ENCODE peak calls at places on chromosomes 2 and 18, in six cellular contexts. N is cardiac muscle cell, B is AG04449, W is HEK293T, Y is AG09309, I is lung microvascular endothelial cell. G is an unnamed sample.

GRCh38 chr2:121790276-121790956 is 35.0 kb downstream of the TSN start:
- DNase-seq in N (peak; percentile 86), B (peak; percentile 66), W (no peak), Y (peak; percentile 72), I (peak; percentile 47), G (no peak)

GRCh38 chr18:13369756-13370510 is 151.4 kb downstream of the LDLRAD4 start:
- DNase-seq in N (no peak), B (no peak), W (no peak), Y (no peak), I (peak; percentile 41), G (no peak)

GRCh38 chr2:30026091-30027055 is 105.0 kb upstream of the ALK start:
- DNase-seq in N (peak; percentile 40), B (peak; percentile 26), W (peak; percentile 76), Y (peak; percentile 8), I (peak; percentile 51), G (no peak)

GRCh38 chr2:3461781-3462492 is 57.4 kb downstream of the ADI1 start:
- DNase-seq in N (peak; percentile 77), B (no peak), W (peak; percentile 44), Y (peak; percentile 25), I (peak; percentile 76), G (peak; percentile 72)

GRCh38 chr18:58416704-58417683 is 211.9 kb downstream of the ALPK2 start:
- DNase-seq in N (peak; percentile 75), B (no peak), W (no peak), Y (no peak), I (peak; percentile 62), G (no peak)

GRCh38 chr2:199456383-199457146 is 1.2 kb downstream of the SATB2 start:
- DNase-seq in N (no peak), B (no peak), W (no peak), Y (no peak), I (no peak), G (no peak)

GRCh38 chr18:59395226-59396175 is 36.4 kb upstream of the LMAN1 start:
- DNase-seq in N (no peak), B (no peak), W (no peak), Y (no peak), I (no peak), G (no peak)

GRCh38 chr2:182300603-182301002 is 126.2 kb downstream of the PDE1A start:
- DNase-seq in N (peak; percentile 35), B (no peak), W (peak; percentile 16), Y (no peak), I (no peak), G (no peak)